ENCODE peak calls at places on chromosomes 1 and 21, in nine cellular contexts. Y is fibroblast of the aortic adventitia; I is cardiac fibroblast; A is Peyer's patch; P is CD8-positive, alpha-beta memory T cell; J is dorsolateral prefrontal cortex; U is A549; B is GM23248; N is fibroblast of lung. R is an unnamed sample.

GRCh38 chr1:228646717-228647522 is 88.4 kb upstream of the RHOU start:
- DNase-seq in Y (peak; percentile 47), I (peak; percentile 63), A (no peak), P (peak; percentile 44), J (no peak), U (peak; percentile 31), B (peak; percentile 75), N (peak; percentile 41), R (peak; percentile 45)

GRCh38 chr1:181044449-181044966 is 10.7 kb downstream of the MR1 start:
- DNase-seq in Y (no peak), I (peak; percentile 43), A (no peak), P (no peak), J (no peak), U (peak; percentile 59), B (no peak), N (no peak), R (peak; percentile 96)

GRCh38 chr1:230077436-230078221 is 10.6 kb downstream of the GALNT2 start:
- DNase-seq in Y (peak; percentile 38), I (peak; percentile 65), A (no peak), P (no peak), J (no peak), U (no peak), B (peak; percentile 68), N (no peak), R (peak; percentile 33)

GRCh38 chr1:42184616-42185015 is 20.1 kb upstream of the GUCA2A start:
- DNase-seq in Y (no peak), I (no peak), A (no peak), P (no peak), J (no peak), U (no peak), B (no peak), N (no peak), R (no peak)

GRCh38 chr1:118984086-118984989 is 3.8 kb downstream of the TBX15 start:
- DNase-seq in Y (no peak), I (no peak), A (no peak), P (no peak), J (no peak), U (no peak), B (peak; percentile 85), N (peak; percentile 49), R (no peak)

GRCh38 chr1:63189677-63190076 is 132.7 kb upstream of the FOXD3 start:
- DNase-seq in Y (peak; percentile 5), I (no peak), A (no peak), P (no peak), J (no peak), U (no peak), B (no peak), N (no peak), R (no peak)

GRCh38 chr21:31470896-31471694 is 127.0 kb upstream of the TIAM1 start:
- DNase-seq in Y (no peak), I (no peak), A (no peak), P (no peak), J (no peak), U (no peak), B (no peak), N (no peak), R (no peak)

GRCh38 chr1:21677168-21677567 is 8.0 kb upstream of the RAP1GAP start:
- DNase-seq in Y (no peak), I (no peak), A (no peak), P (no peak), J (no peak), U (no peak), B (no peak), N (no peak), R (no peak)

GRCh38 chr1:11799099-11799498 is 6.7 kb downstream of the MTHFR start:
- DNase-seq in Y (no peak), I (no peak), A (no peak), P (no peak), J (no peak), U (no peak), B (no peak), N (no peak), R (no peak)

GRCh38 chr1:224579526-224579925 is 36.6 kb upstream of the CNIH3 start:
- DNase-seq in Y (no peak), I (peak; percentile 38), A (no peak), P (no peak), J (no peak), U (no peak), B (peak; percentile 19), N (peak; percentile 72), R (no peak)

GRCh38 chr1:188706742-188707141 is 1770.9 kb downstream of the BRINP3 start:
- DNase-seq in Y (peak; percentile 56), I (peak; percentile 52), A (no peak), P (no peak), J (no peak), U (peak; percentile 52), B (peak; percentile 4), N (no peak), R (peak; percentile 93)

GRCh38 chr1:8473892-8474300 is 156.0 kb downstream of the SLC45A1 start:
- DNase-seq in Y (no peak), I (no peak), A (no peak), P (no peak), J (no peak), U (no peak), B (no peak), N (no peak), R (no peak)

GRCh38 chr1:240591078-240591477 is 20.9 kb downstream of the GREM2 start:
- DNase-seq in Y (no peak), I (no peak), A (no peak), P (no peak), J (no peak), U (no peak), B (no peak), N (no peak), R (no peak)

DNA sequence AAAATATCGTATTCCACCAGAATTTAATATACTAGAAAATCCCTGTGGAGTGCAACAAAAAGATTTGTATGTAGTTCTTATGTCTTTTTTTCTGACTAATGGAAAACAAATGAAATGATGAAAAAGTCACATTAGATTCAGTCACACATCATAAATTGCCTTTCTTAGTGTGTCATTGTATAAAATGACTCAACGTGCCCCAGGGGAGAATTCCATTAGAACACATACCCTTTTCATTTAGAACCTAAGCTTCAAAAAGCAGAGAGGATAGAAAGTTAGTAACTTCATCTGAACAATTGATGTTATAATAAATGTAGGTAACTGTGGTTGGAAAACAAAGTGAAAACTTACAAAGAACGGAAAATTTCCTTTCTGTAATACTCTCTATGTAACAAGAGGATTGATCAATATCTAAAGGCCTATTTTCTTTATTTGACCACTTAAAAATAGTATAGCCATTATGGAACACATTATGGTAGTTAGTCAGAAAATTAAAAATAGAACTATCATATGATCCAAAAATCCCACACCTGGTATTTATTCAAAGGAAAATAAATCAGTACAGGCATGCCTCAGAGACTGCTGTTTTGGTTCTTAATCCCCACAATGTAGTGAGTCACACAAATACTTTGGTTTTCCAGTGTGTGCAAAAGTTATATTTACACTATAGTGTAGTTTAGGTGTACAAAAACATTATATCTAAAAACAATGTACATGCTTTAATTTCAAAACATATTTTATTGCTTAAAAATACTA is 1016.1 kb downstream of the KCNT2 start:
- DNase-seq in Y (peak; percentile 38), I (no peak), A (no peak), P (no peak), J (no peak), U (no peak), B (peak; percentile 89), N (peak; percentile 82), R (peak; percentile 92)
- H3K4me3 ChIP-seq in Y (no peak overlapping the region), I (no peak overlapping the region), A (no peak overlapping the region), P (no peak overlapping the region), J (no peak overlapping the region), U (no peak overlapping the region), B (peak overlapping the region; percentile 51), N (no peak overlapping the region), R (no peak overlapping the region)

GRCh38 chr1:200670215-200671118 is 760 bp upstream of the DDX59 start:
- DNase-seq in Y (peak; percentile 12), I (peak; percentile 76), A (peak; percentile 25), P (no peak), J (peak; percentile 51), U (peak; percentile 67), B (peak; percentile 74), N (peak; percentile 78), R (peak; percentile 82)
- H3K4me3 ChIP-seq in Y (peak overlapping the region; percentile 69), I (peak overlapping the region; percentile 66), A (peak overlapping the region; percentile 81), P (peak overlapping the region; percentile 95), J (peak overlapping the region; percentile 88), U (peak overlapping the region; percentile 60), B (peak overlapping the region; percentile 84), N (peak overlapping the region; percentile 55), R (peak overlapping the region; percentile 62)

DNA sequence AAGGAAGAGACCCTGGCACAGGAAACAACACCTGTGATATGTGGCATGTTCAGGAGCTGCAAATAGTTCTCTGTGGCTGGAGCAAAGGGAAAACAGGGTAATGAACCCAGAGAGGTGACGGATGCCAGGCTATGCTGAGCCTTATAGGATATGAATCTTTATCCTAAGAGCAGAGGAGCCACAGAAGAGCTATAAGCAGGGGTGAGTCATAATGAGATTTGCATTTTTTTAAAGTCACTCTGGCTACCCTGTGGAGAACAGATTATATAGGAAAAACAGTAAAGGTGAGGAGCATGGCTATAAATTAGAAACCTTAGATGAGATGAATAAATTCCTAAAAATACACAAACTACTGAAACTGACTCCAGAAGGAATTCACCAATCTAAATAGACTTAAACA is 12.8 kb upstream of the MPL start:
- DNase-seq in Y (no peak), I (no peak), A (no peak), P (no peak), J (no peak), U (no peak), B (no peak), N (no peak), R (no peak)
- H3K4me3 ChIP-seq in Y (no peak overlapping the region), I (no peak overlapping the region), A (no peak overlapping the region), P (no peak overlapping the region), J (no peak overlapping the region), U (no peak overlapping the region), B (no peak overlapping the region), N (no peak overlapping the region), R (no peak overlapping the region)

DNA sequence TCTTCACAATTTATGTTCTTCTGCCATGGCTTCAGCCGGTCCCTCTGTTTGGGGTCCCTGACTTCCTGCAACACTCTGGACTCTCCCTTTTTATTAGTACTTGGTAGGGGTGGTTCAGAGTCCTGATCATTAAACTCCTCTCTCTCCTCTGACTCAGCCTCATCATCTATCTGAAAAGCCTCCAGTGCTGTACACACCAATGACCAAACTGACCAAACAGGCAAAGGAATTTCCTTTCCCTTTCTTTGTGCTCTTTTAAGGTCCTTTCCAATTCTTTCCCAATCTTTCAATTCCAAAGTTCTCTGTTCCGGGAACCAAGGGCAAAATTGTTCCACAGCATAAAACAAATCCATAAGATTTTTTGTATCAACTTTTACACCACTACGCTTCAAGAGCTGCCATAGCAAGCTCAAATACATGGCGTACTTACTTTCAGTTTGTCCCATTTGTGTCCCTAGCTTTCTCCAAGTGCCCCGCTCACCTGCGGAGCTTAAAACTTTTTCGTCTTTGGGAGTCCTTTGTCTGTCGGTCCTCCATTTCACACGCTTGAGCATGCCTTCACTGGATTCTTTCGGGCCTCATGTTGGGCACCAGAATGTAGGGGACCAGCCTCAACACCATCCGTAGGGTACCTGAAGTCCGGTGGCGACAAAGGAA is 9.6 kb downstream of the DAP3 start:
- DNase-seq in Y (peak; percentile 71), I (peak; percentile 60), A (no peak), P (no peak), J (no peak), U (no peak), B (peak; percentile 77), N (peak; percentile 15), R (peak; percentile 19)
- H3K4me3 ChIP-seq in Y (no peak overlapping the region), I (no peak overlapping the region), A (no peak overlapping the region), P (peak overlapping the region; percentile 7), J (no peak overlapping the region), U (no peak overlapping the region), B (no peak overlapping the region), N (no peak overlapping the region), R (no peak overlapping the region)

GRCh38 chr1:223319913-223320600 is 43.9 kb downstream of the SUSD4 start:
- DNase-seq in Y (no peak), I (no peak), A (no peak), P (no peak), J (no peak), U (no peak), B (no peak), N (no peak), R (peak; percentile 34)
- H3K4me3 ChIP-seq in Y (no peak overlapping the region), I (no peak overlapping the region), A (no peak overlapping the region), P (no peak overlapping the region), J (no peak overlapping the region), U (no peak overlapping the region), B (no peak overlapping the region), N (no peak overlapping the region), R (no peak overlapping the region)

R was measured in epithelial cell of esophagus.